ENCODE peak calls at places on chromosomes 6 and 20, in four cellular contexts. F is COR-L47; X is naive thymus-derived CD8-positive, alpha-beta T cell; T is kidney tubule cell. I is an unnamed sample.

GRCh38 chr6:134686071-134686470 is 263.8 kb downstream of the ALDH8A1 start:
- DNase-seq in F (no peak), X (no peak), T (peak), I (peak)

GRCh38 chr6:43945778-43946100 is 175.7 kb downstream of the VEGFA start:
- DNase-seq in F (no peak), X (no peak), T (peak), I (no peak)

GRCh38 chr20:17762873-17763557 is 63.2 kb downstream of the BANF2 start:
- DNase-seq in F (no peak), X (no peak), T (peak), I (no peak)

GRCh38 chr6:7805828-7806227 is 79.9 kb downstream of the BMP6 start:
- DNase-seq in F (no peak), X (no peak), T (peak), I (peak)

GRCh38 chr20:2752631-2753455 is 47.6 kb downstream of the CPXM1 start:
- DNase-seq in F (peak), X (peak), T (peak), I (no peak)

GRCh38 chr6:57069228-57069627 is 20.8 kb upstream of the ZNF451 start:
- DNase-seq in F (no peak), X (no peak), T (no peak), I (no peak)

GRCh38 chr6:139919107-139920026 is 544.9 kb upstream of the CITED2 start:
- DNase-seq in F (no peak), X (no peak), T (no peak), I (no peak)

GRCh38 chr6:28758046-28758817 is 165.6 kb downstream of the TRIM27 start:
- DNase-seq in F (no peak), X (no peak), T (peak), I (peak)

GRCh38 chr20:45727044-45727443 is 4.9 kb downstream of the SPINT4 start:
- DNase-seq in F (no peak), X (no peak), T (no peak), I (peak)

GRCh38 chr20:13865825-13866351 is 81.1 kb downstream of the NDUFAF5 start:
- DNase-seq in F (peak), X (no peak), T (peak), I (peak)

GRCh38 chr6:6696867-6697531 is 108.5 kb downstream of the LY86 start:
- DNase-seq in F (peak), X (no peak), T (peak), I (peak)